ENCODE peak calls at places on chromosomes 5 and 9, in six cellular contexts. U, D, E, Y, C and S are unnamed samples.

GRCh38 chr9:99109522-99109921 is 4.6 kb downstream of the TGFBR1 start:
- DNase-seq in U (no peak), D (no peak), E (no peak), Y (no peak), C (no peak), S (no peak)

GRCh38 chr5:134077926-134078580 is 36.4 kb upstream of the TCF7 start:
- DNase-seq in U (no peak), D (no peak), E (no peak), Y (no peak), C (no peak), S (no peak)

GRCh38 chr5:10364186-10364689 is 10.7 kb downstream of the MARCHF6 start:
- DNase-seq in U (no peak), D (peak), E (no peak), Y (peak), C (no peak), S (no peak)

GRCh38 chr9:35870351-35870923 is at the start of gene OR13J1:
- DNase-seq in U (no peak), D (no peak), E (no peak), Y (no peak), C (no peak), S (no peak)

GRCh38 chr5:119338326-119338957 is 17.4 kb upstream of the TNFAIP8 start:
- DNase-seq in U (no peak), D (no peak), E (no peak), Y (no peak), C (no peak), S (no peak)

GRCh38 chr5:1007681-1008450 is 736 bp upstream of the NKD2 start:
- DNase-seq in U (peak), D (no peak), E (no peak), Y (no peak), C (no peak), S (no peak)

GRCh38 chr5:62621280-62621679 is 42.7 kb downstream of the LRRC70 start:
- DNase-seq in U (peak), D (no peak), E (peak), Y (peak), C (no peak), S (no peak)

GRCh38 chr5:10036136-10036535 is 213.6 kb downstream of the ATPSCKMT start:
- DNase-seq in U (no peak), D (no peak), E (no peak), Y (no peak), C (no peak), S (no peak)

GRCh38 chr5:135868681-135869080 is 27.0 kb downstream of the IL9 start:
- DNase-seq in U (no peak), D (peak), E (no peak), Y (no peak), C (no peak), S (no peak)

GRCh38 chr9:128275198-128276007 is at the start of gene GOLGA2:
- DNase-seq in U (peak), D (peak), E (no peak), Y (peak), C (no peak), S (peak)

GRCh38 chr9:128972956-128973355 is 25.5 kb downstream of the NUP188 start:
- DNase-seq in U (no peak), D (no peak), E (no peak), Y (no peak), C (no peak), S (no peak)

GRCh38 chr9:69495331-69495730 is 170.3 kb downstream of the ENTREP1 start:
- DNase-seq in U (no peak), D (no peak), E (no peak), Y (no peak), C (no peak), S (no peak)

GRCh38 chr9:78905387-78905786 is 608.5 kb downstream of the PSAT1 start:
- DNase-seq in U (no peak), D (no peak), E (no peak), Y (no peak), C (no peak), S (no peak)

GRCh38 chr5:118832974-118833373 is 155.4 kb downstream of the DTWD2 start:
- DNase-seq in U (no peak), D (no peak), E (no peak), Y (no peak), C (no peak), S (no peak)

GRCh38 chr9:36218411-36218901 is 27.7 kb downstream of the CLTA start:
- DNase-seq in U (no peak), D (no peak), E (no peak), Y (no peak), C (no peak), S (no peak)

GRCh38 chr5:110726249-110727024 is at the start of gene TMEM232:
- DNase-seq in U (peak), D (peak), E (peak), Y (peak), C (peak), S (no peak)

GRCh38 chr9:135295556-135296300 is 183.9 kb upstream of the PPP1R26 start:
- DNase-seq in U (no peak), D (no peak), E (no peak), Y (no peak), C (no peak), S (no peak)

GRCh38 chr5:82205005-82205404 is 73.1 kb downstream of the RPS23 start:
- DNase-seq in U (no peak), D (no peak), E (no peak), Y (no peak), C (no peak), S (no peak)

GRCh38 chr5:41112486-41113455 is 41.6 kb upstream of the MROH2B start:
- DNase-seq in U (no peak), D (no peak), E (no peak), Y (no peak), C (no peak), S (no peak)

GRCh38 chr5:124922255-124922975 is 176.0 kb upstream of the ZNF608 start:
- DNase-seq in U (no peak), D (no peak), E (no peak), Y (no peak), C (no peak), S (no peak)

GRCh38 chr5:157626831-157627230 is 25.4 kb downstream of the SOX30 start:
- DNase-seq in U (no peak), D (no peak), E (no peak), Y (no peak), C (no peak), S (no peak)

GRCh38 chr9:38277601-38278200 is 114.8 kb upstream of the ALDH1B1 start:
- DNase-seq in U (no peak), D (no peak), E (no peak), Y (no peak), C (no peak), S (no peak)

GRCh38 chr5:74143724-74144330 is 496.7 kb downstream of the ENC1 start:
- DNase-seq in U (no peak), D (no peak), E (no peak), Y (peak), C (no peak), S (no peak)

GRCh38 chr5:60402161-60402785 is 297.7 kb downstream of the DEPDC1B start:
- DNase-seq in U (no peak), D (no peak), E (no peak), Y (no peak), C (no peak), S (no peak)

GRCh38 chr5:173688708-173689107 is 72.3 kb upstream of the BOD1 start:
- DNase-seq in U (no peak), D (no peak), E (no peak), Y (peak), C (no peak), S (no peak)

GRCh38 chr5:177402271-177403043 is 2.0 kb upstream of the PFN3 start:
- DNase-seq in U (peak), D (no peak), E (peak), Y (no peak), C (no peak), S (peak)

GRCh38 chr5:177405312-177405711 is 4.1 kb downstream of the F12 start:
- DNase-seq in U (no peak), D (no peak), E (no peak), Y (no peak), C (no peak), S (no peak)

GRCh38 chr5:177404641-177405134 is 4.2 kb upstream of the PFN3 start:
- DNase-seq in U (no peak), D (no peak), E (no peak), Y (no peak), C (no peak), S (no peak)

GRCh38 chr5:177403826-177404640 is 3.6 kb upstream of the PFN3 start:
- DNase-seq in U (peak), D (no peak), E (no peak), Y (peak), C (no peak), S (peak)

DNA sequence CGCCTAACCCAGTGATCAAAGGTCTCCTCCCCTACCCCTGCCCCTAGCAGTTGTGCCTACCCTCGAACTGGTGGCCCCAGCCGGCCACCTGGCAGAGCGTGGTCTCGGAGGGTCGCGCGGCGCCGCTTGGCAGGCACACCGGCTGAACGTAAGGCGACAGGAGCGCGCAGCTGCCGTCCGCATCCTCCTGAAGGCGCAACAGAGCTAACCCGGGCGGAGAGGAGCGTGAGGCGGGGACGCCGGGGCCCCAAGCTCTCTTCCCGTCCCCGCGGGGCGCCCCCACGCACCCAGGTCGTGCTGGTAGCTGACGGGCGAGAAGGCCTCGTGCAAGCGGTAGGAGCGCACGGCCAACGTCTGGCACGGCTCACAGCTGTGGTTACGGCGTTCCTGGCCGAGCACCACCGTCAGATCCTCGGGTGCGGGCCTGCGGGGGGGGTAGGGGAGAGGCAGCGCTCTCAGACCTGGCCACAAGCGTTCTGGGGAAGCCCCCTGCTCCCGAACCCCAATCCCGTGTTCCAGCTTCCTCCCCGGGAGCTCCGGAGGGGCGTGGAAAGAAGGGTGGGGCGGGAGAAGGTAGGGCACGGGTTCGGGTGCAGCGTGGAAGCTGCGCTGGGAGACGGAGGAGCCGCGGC is 2.8 kb upstream of the PFN3 start:
- DNase-seq in U (peak), D (no peak), E (no peak), Y (no peak), C (no peak), S (no peak)
- TF ChIP-seq ATF3 in U (no peak), D (no peak), E (no peak), Y (no peak), C (no peak), S (no peak)

GRCh38 chr9:110599468-110599867 is 19.9 kb upstream of the SVEP1 start:
- DNase-seq in U (peak), D (no peak), E (no peak), Y (no peak), C (no peak), S (no peak)
- TF ChIP-seq ATF3 in U (no peak), D (no peak), E (no peak), Y (no peak), C (no peak), S (no peak)

GRCh38 chr5:59317772-59318205 is 575.7 kb downstream of the PDE4D start:
- DNase-seq in U (no peak), D (no peak), E (no peak), Y (no peak), C (no peak), S (no peak)

GRCh38 chr5:59320420-59320819 is 573.1 kb downstream of the PDE4D start:
- DNase-seq in U (no peak), D (no peak), E (no peak), Y (no peak), C (no peak), S (no peak)

GRCh38 chr5:59319286-59319685 is 574.2 kb downstream of the PDE4D start:
- DNase-seq in U (no peak), D (no peak), E (no peak), Y (no peak), C (no peak), S (no peak)

GRCh38 chr5:59321631-59322030 is 571.9 kb downstream of the PDE4D start:
- DNase-seq in U (no peak), D (no peak), E (no peak), Y (no peak), C (no peak), S (no peak)

GRCh38 chr5:59317023-59317771 is 576.3 kb downstream of the PDE4D start:
- DNase-seq in U (no peak), D (no peak), E (no peak), Y (no peak), C (no peak), S (no peak)
- TF ChIP-seq ATF3 in U (no peak), D (no peak), E (no peak), Y (no peak), C (no peak), S (no peak)

GRCh38 chr9:18921677-18922076 is 111.3 kb downstream of the SAXO1 start:
- DNase-seq in U (no peak), D (no peak), E (no peak), Y (no peak), C (no peak), S (no peak)

GRCh38 chr9:18923167-18923566 is 109.8 kb downstream of the SAXO1 start:
- DNase-seq in U (no peak), D (no peak), E (no peak), Y (no peak), C (no peak), S (no peak)

GRCh38 chr9:18922161-18922910 is 110.7 kb downstream of the SAXO1 start:
- DNase-seq in U (no peak), D (no peak), E (no peak), Y (no peak), C (no peak), S (no peak)

GRCh38 chr9:18920141-18920611 is 112.8 kb downstream of the SAXO1 start:
- DNase-seq in U (no peak), D (no peak), E (no peak), Y (no peak), C (no peak), S (no peak)

GRCh38 chr9:18920685-18921084 is 112.3 kb downstream of the SAXO1 start:
- DNase-seq in U (no peak), D (no peak), E (no peak), Y (no peak), C (no peak), S (no peak)
- TF ChIP-seq ATF3 in U (no peak), D (no peak), E (no peak), Y (no peak), C (no peak), S (no peak)